ENCODE peak calls at places on chromosomes 6 and 20, in seven cellular contexts. One of them, this sample, is unnamed.

GRCh38 chr6:116465246-116465645 is 4.1 kb downstream of the CALHM6 start:
- DNase-seq in Peyer's patch: peak; percentile 29
- DNase-seq in right cardiac atrium: peak; percentile 32
- DNase-seq in psoas muscle: no peak
- DNase-seq in GM23248: no peak
- DNase-seq in heart right ventricle: no peak
- DNase-seq in NT2/D1: no peak
- DNase-seq in this sample: no peak

GRCh38 chr6:46932526-46932925 is 10.8 kb upstream of the ADGRF5 start:
- DNase-seq in GM23248: peak; percentile 24
- DNase-seq in right cardiac atrium: no peak
- DNase-seq in NT2/D1: no peak
- DNase-seq in heart right ventricle: no peak
- DNase-seq in Peyer's patch: no peak
- DNase-seq in psoas muscle: no peak
- DNase-seq in this sample: no peak

GRCh38 chr6:80771941-80772340 is 665.5 kb downstream of the BCKDHB start:
- DNase-seq in heart right ventricle: no peak
- DNase-seq in psoas muscle: no peak
- DNase-seq in Peyer's patch: no peak
- DNase-seq in NT2/D1: no peak
- DNase-seq in right cardiac atrium: no peak
- DNase-seq in GM23248: peak; percentile 52
- DNase-seq in this sample: no peak

GRCh38 chr20:62929051-62929538 is 2.8 kb upstream of the DIDO1 start:
- DNase-seq in psoas muscle: peak; percentile 67
- DNase-seq in heart right ventricle: peak; percentile 58
- DNase-seq in NT2/D1: peak; percentile 74
- DNase-seq in right cardiac atrium: peak; percentile 90
- DNase-seq in Peyer's patch: peak; percentile 65
- DNase-seq in GM23248: peak; percentile 77
- DNase-seq in this sample: peak; percentile 31

GRCh38 chr6:159061805-159062563 is 17.2 kb upstream of the TAGAP start:
- DNase-seq in right cardiac atrium: no peak
- DNase-seq in NT2/D1: no peak
- DNase-seq in GM23248: no peak
- DNase-seq in Peyer's patch: peak; percentile 60
- DNase-seq in heart right ventricle: no peak
- DNase-seq in psoas muscle: no peak
- DNase-seq in this sample: no peak

GRCh38 chr20:57287007-57287810 is 20.8 kb upstream of the BMP7 start:
- DNase-seq in Peyer's patch: no peak
- DNase-seq in GM23248: peak; percentile 24
- DNase-seq in NT2/D1: no peak
- DNase-seq in psoas muscle: no peak
- DNase-seq in right cardiac atrium: peak; percentile 36
- DNase-seq in heart right ventricle: no peak
- DNase-seq in this sample: no peak

GRCh38 chr6:101824551-101825345 is 431.2 kb downstream of the GRIK2 start:
- DNase-seq in right cardiac atrium: no peak
- DNase-seq in heart right ventricle: no peak
- DNase-seq in psoas muscle: no peak
- DNase-seq in NT2/D1: no peak
- DNase-seq in Peyer's patch: no peak
- DNase-seq in GM23248: no peak
- DNase-seq in this sample: no peak

GRCh38 chr6:110544472-110544871 is 68.1 kb upstream of the SLC22A16 start:
- DNase-seq in GM23248: no peak
- DNase-seq in Peyer's patch: no peak
- DNase-seq in NT2/D1: no peak
- DNase-seq in psoas muscle: no peak
- DNase-seq in right cardiac atrium: peak; percentile 57
- DNase-seq in heart right ventricle: no peak
- DNase-seq in this sample: no peak

GRCh38 chr6:28709478-28710349 is 184.0 kb downstream of the GPX5 start:
- DNase-seq in psoas muscle: no peak
- DNase-seq in heart right ventricle: no peak
- DNase-seq in Peyer's patch: no peak
- DNase-seq in GM23248: no peak
- DNase-seq in NT2/D1: no peak
- DNase-seq in right cardiac atrium: no peak
- DNase-seq in this sample: no peak

GRCh38 chr6:135128268-135128914 is 52.7 kb upstream of the MYB start:
- DNase-seq in Peyer's patch: no peak
- DNase-seq in heart right ventricle: no peak
- DNase-seq in NT2/D1: no peak
- DNase-seq in GM23248: no peak
- DNase-seq in psoas muscle: no peak
- DNase-seq in right cardiac atrium: no peak
- DNase-seq in this sample: peak; percentile 65
- H3K4me1 ChIP-seq in Peyer's patch: no peaks in the 10 kb centered on the region
- H3K4me1 ChIP-seq in heart right ventricle: no peaks in the 10 kb centered on the region
- H3K4me1 ChIP-seq in NT2/D1: no peaks in the 10 kb centered on the region
- H3K4me1 ChIP-seq in GM23248: no peaks in the 10 kb centered on the region
- H3K4me1 ChIP-seq in psoas muscle: no peaks in the 10 kb centered on the region
- H3K4me1 ChIP-seq in right cardiac atrium: no peaks in the 10 kb centered on the region
- H3K4me1 ChIP-seq in this sample: peaks cover 18% of the 10 kb centered on the region

DNA sequence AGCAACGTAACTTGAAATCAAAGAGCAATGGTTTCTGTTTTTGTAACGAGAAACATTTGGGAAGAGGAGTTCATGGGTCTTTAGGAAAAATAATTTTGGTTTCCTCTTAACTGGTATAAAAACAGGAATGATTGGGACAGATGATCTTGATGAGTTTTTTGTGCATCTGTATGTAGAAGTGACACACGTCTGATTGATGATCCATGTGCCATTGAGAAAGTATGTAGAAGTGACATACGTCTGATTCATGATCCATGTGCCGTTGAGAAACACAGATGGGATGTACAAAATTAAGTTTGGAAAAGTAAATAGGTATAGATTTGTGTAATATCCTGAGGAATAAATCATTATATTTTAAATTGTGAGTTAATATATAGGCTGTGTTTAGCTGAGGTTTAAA is 2.1 kb downstream of the KIAA1586 start:
- DNase-seq in right cardiac atrium: no peak
- DNase-seq in psoas muscle: no peak
- DNase-seq in GM23248: peak; percentile 47
- DNase-seq in Peyer's patch: no peak
- DNase-seq in NT2/D1: no peak
- DNase-seq in heart right ventricle: no peak
- DNase-seq in this sample: no peak
- H3K4me3 ChIP-seq in right cardiac atrium: no peak overlapping the region
- H3K4me3 ChIP-seq in psoas muscle: no peak overlapping the region
- H3K4me3 ChIP-seq in GM23248: peak overlapping the region; percentile 69
- H3K4me3 ChIP-seq in Peyer's patch: no peak overlapping the region
- H3K4me3 ChIP-seq in NT2/D1: no peak overlapping the region
- H3K4me3 ChIP-seq in heart right ventricle: no peak overlapping the region
- H3K4me3 ChIP-seq in this sample: no peak overlapping the region

GRCh38 chr6:168240147-168240546 is 79.4 kb downstream of the DACT2 start:
- DNase-seq in heart right ventricle: no peak
- DNase-seq in GM23248: no peak
- DNase-seq in Peyer's patch: no peak
- DNase-seq in psoas muscle: no peak
- DNase-seq in NT2/D1: no peak
- DNase-seq in right cardiac atrium: no peak
- DNase-seq in this sample: no peak

GRCh38 chr6:168244961-168245551 is 74.5 kb downstream of the DACT2 start:
- DNase-seq in psoas muscle: no peak
- DNase-seq in right cardiac atrium: no peak
- DNase-seq in GM23248: no peak
- DNase-seq in Peyer's patch: no peak
- DNase-seq in heart right ventricle: no peak
- DNase-seq in NT2/D1: no peak
- DNase-seq in this sample: no peak

GRCh38 chr6:168242111-168242510 is 77.5 kb downstream of the DACT2 start:
- DNase-seq in heart right ventricle: no peak
- DNase-seq in psoas muscle: no peak
- DNase-seq in right cardiac atrium: no peak
- DNase-seq in NT2/D1: no peak
- DNase-seq in Peyer's patch: no peak
- DNase-seq in GM23248: no peak
- DNase-seq in this sample: no peak

GRCh38 chr6:168243812-168244376 is 75.7 kb downstream of the DACT2 start:
- DNase-seq in heart right ventricle: no peak
- DNase-seq in right cardiac atrium: no peak
- DNase-seq in GM23248: no peak
- DNase-seq in NT2/D1: no peak
- DNase-seq in psoas muscle: no peak
- DNase-seq in Peyer's patch: no peak
- DNase-seq in this sample: no peak

DNA sequence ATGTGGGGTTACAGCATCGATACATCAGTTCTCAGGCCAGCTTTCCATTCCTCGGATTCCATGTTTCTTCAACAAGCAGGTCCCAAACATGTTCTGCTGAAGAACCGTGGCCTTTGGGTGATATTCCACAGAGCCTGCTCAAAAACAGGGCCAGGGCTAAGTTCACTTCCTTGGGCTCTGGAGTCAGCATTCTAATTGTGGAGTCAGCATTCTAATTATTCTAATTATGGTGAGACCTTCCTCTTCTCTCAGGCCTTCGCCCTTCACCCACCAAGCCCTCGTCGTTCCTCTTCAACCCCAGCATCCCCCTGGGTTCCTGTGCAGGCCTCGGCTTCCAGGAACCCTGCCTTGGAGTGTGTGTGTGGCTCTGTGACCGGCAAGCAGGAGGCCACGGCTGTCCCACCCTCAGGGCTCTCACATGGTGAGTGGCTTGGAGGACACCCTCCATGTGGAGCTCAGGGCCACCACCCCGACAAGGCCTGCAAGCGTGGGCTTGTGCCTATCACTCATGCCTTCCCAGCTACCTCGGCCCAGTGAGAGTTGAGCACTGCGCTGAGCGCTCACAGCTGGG is 76.8 kb downstream of the DACT2 start:
- DNase-seq in heart right ventricle: no peak
- DNase-seq in GM23248: no peak
- DNase-seq in psoas muscle: no peak
- DNase-seq in right cardiac atrium: no peak
- DNase-seq in NT2/D1: no peak
- DNase-seq in Peyer's patch: no peak
- DNase-seq in this sample: no peak
- H3K9me3 ChIP-seq in heart right ventricle: no peaks in the 10 kb centered on the region
- H3K9me3 ChIP-seq in GM23248: no peaks in the 10 kb centered on the region
- H3K9me3 ChIP-seq in psoas muscle: no peaks in the 10 kb centered on the region
- H3K9me3 ChIP-seq in right cardiac atrium: no peaks in the 10 kb centered on the region
- H3K9me3 ChIP-seq in NT2/D1: no peaks in the 10 kb centered on the region
- H3K9me3 ChIP-seq in Peyer's patch: no peaks in the 10 kb centered on the region
- H3K9me3 ChIP-seq in this sample: no peaks in the 10 kb centered on the region

GRCh38 chr6:160135922-160136655 is 14.5 kb downstream of the SLC22A1 start:
- DNase-seq in GM23248: no peak
- DNase-seq in right cardiac atrium: no peak
- DNase-seq in heart right ventricle: no peak
- DNase-seq in psoas muscle: no peak
- DNase-seq in Peyer's patch: no peak
- DNase-seq in NT2/D1: no peak
- DNase-seq in this sample: no peak

GRCh38 chr6:160139420-160139851 is 17.8 kb downstream of the SLC22A1 start:
- DNase-seq in NT2/D1: no peak
- DNase-seq in right cardiac atrium: no peak
- DNase-seq in psoas muscle: no peak
- DNase-seq in Peyer's patch: no peak
- DNase-seq in GM23248: peak; percentile 84
- DNase-seq in heart right ventricle: no peak
- DNase-seq in this sample: no peak

GRCh38 chr6:160138839-160139419 is 17.3 kb downstream of the SLC22A1 start:
- DNase-seq in psoas muscle: no peak
- DNase-seq in right cardiac atrium: no peak
- DNase-seq in heart right ventricle: no peak
- DNase-seq in Peyer's patch: no peak
- DNase-seq in GM23248: no peak
- DNase-seq in NT2/D1: no peak
- DNase-seq in this sample: no peak

GRCh38 chr6:160137130-160137988 is 15.7 kb downstream of the SLC22A1 start:
- DNase-seq in Peyer's patch: no peak
- DNase-seq in psoas muscle: no peak
- DNase-seq in heart right ventricle: no peak
- DNase-seq in GM23248: no peak
- DNase-seq in NT2/D1: no peak
- DNase-seq in right cardiac atrium: no peak
- DNase-seq in this sample: no peak

GRCh38 chr6:160137989-160138835 is 16.6 kb downstream of the SLC22A1 start:
- DNase-seq in heart right ventricle: peak; percentile 37
- DNase-seq in Peyer's patch: peak; percentile 30
- DNase-seq in GM23248: peak; percentile 80
- DNase-seq in NT2/D1: no peak
- DNase-seq in right cardiac atrium: peak; percentile 74
- DNase-seq in psoas muscle: no peak
- DNase-seq in this sample: peak; percentile 69
- H3K4me1 ChIP-seq in heart right ventricle: no peaks in the 10 kb centered on the region
- H3K4me1 ChIP-seq in Peyer's patch: peaks cover 6% of the 10 kb centered on the region
- H3K4me1 ChIP-seq in GM23248: peaks cover 16% of the 10 kb centered on the region
- H3K4me1 ChIP-seq in NT2/D1: no peaks in the 10 kb centered on the region
- H3K4me1 ChIP-seq in right cardiac atrium: no peaks in the 10 kb centered on the region
- H3K4me1 ChIP-seq in psoas muscle: no peaks in the 10 kb centered on the region
- H3K4me1 ChIP-seq in this sample: peaks cover 4% of the 10 kb centered on the region